ENCODE peak calls at places on chromosomes 16 and 17, in eight cellular contexts. R is stomach; L is stimulated activated CD4-positive, alpha-beta T cell treated with anti-CD3 and anti-CD28 coated beads, Interleukin-2, amount 100 ng/mL, for 24 hours; I is posterior cingulate gyrus; G is memory B cell; E is progenitor cell of endocrine pancreas; K is cardiac fibroblast; B is body of pancreas. D is an unnamed sample.

GRCh38 chr17:17300624-17301568 is 2.3 kb upstream of the NT5M start:
- DNase-seq in R (peak), I (no peak), L (peak), K (peak), B (peak), G (peak), E (peak), D (peak)

GRCh38 chr16:69567031-69567680 is 1.4 kb downstream of the NFAT5 start:
- DNase-seq in I (no peak), E (no peak), G (peak), L (peak), R (no peak), B (peak), K (peak), D (no peak)

GRCh38 chr17:28317965-28318758 is 838 bp upstream of the TMEM97 start:
- DNase-seq in L (no peak), B (no peak), E (peak), G (peak), K (no peak), R (no peak), I (no peak), D (no peak)

GRCh38 chr17:4898351-4898750 is 985 bp upstream of the C17orf107 start:
- DNase-seq in K (no peak), L (no peak), B (peak), G (no peak), E (no peak), I (no peak), R (no peak), D (no peak)

GRCh38 chr16:70553645-70554044 is 30.0 kb downstream of the SF3B3 start:
- DNase-seq in L (no peak), I (no peak), R (no peak), G (no peak), B (no peak), K (peak), E (no peak), D (no peak)

GRCh38 chr16:68859827-68860226 is 16.5 kb downstream of the TANGO6 start:
- DNase-seq in K (no peak), G (no peak), B (no peak), E (no peak), L (no peak), I (no peak), R (no peak), D (no peak)

GRCh38 chr16:2500937-2501750 is 12.6 kb upstream of the ATP6V0C start:
- DNase-seq in B (peak), R (peak), L (peak), E (peak), G (peak), I (peak), K (peak), D (peak)

GRCh38 chr16:29712770-29713169 is 33.0 kb downstream of the C16orf54 start:
- DNase-seq in R (no peak), B (no peak), I (no peak), K (no peak), E (no peak), L (no peak), G (no peak), D (no peak)

GRCh38 chr17:59607061-59607460 is 12.6 kb upstream of the CLTC start:
- DNase-seq in R (no peak), L (no peak), I (no peak), E (no peak), B (no peak), G (no peak), K (no peak), D (no peak)

GRCh38 chr16:69049146-69049545 is 56.3 kb upstream of the HAS3 start:
- DNase-seq in R (no peak), E (no peak), B (no peak), L (no peak), K (peak), I (no peak), G (no peak), D (no peak)

GRCh38 chr16:67968440-67969285 is at the start of gene SLC12A4:
- DNase-seq in I (peak), E (peak), R (peak), K (peak), B (peak), L (peak), G (peak), D (peak)

GRCh38 chr16:80142940-80143339 is 397.9 kb upstream of the DYNLRB2 start:
- DNase-seq in R (no peak), K (no peak), I (no peak), E (no peak), L (no peak), G (no peak), B (no peak), D (no peak)

GRCh38 chr16:2715519-2715918 is 4.5 kb downstream of the PRSS27 start:
- DNase-seq in B (peak), E (peak), R (peak), L (peak), K (peak), G (peak), I (no peak), D (peak)

GRCh38 chr16:68993885-68994284 is 111.6 kb upstream of the HAS3 start:
- DNase-seq in K (peak), B (no peak), R (no peak), I (no peak), E (no peak), G (no peak), L (no peak), D (no peak)

GRCh38 chr16:48676836-48677235 is 66.9 kb upstream of the N4BP1 start:
- DNase-seq in E (no peak), L (no peak), B (no peak), R (no peak), K (peak), I (no peak), G (no peak), D (no peak)

GRCh38 chr16:68901910-68902309 is 58.6 kb downstream of the TANGO6 start:
- DNase-seq in I (no peak), G (no peak), K (peak), B (no peak), E (no peak), L (no peak), R (no peak), D (no peak)

GRCh38 chr17:69539781-69540319 is 125.4 kb downstream of the MAP2K6 start:
- DNase-seq in I (no peak), R (no peak), K (peak), E (no peak), B (no peak), G (no peak), L (no peak), D (no peak)

GRCh38 chr17:63445571-63446217 is 412 bp downstream of the CYB561 start:
- DNase-seq in K (no peak), L (peak), R (peak), B (peak), E (no peak), I (no peak), G (peak), D (peak)

GRCh38 chr16:2749936-2750335 is 2.5 kb upstream of the SRRM2 start:
- DNase-seq in R (no peak), I (no peak), L (no peak), B (no peak), G (no peak), E (no peak), K (no peak), D (no peak)

GRCh38 chr17:10751569-10751968 is 21.7 kb upstream of the TMEM220 start:
- DNase-seq in I (no peak), B (no peak), R (no peak), G (no peak), L (no peak), K (no peak), E (no peak), D (no peak)

GRCh38 chr16:47787695-47788094 is 326.6 kb downstream of the PHKB start:
- DNase-seq in I (no peak), E (peak), G (no peak), R (no peak), L (no peak), K (peak), B (no peak), D (no peak)

GRCh38 chr16:88331989-88332920 is 50.5 kb upstream of the ZNF469 start:
- DNase-seq in E (no peak), B (peak), R (peak), L (no peak), I (no peak), K (peak), G (no peak), D (no peak)

GRCh38 chr17:11996722-11997146 is 541 bp downstream of the ZNF18 start:
- DNase-seq in B (peak), I (peak), E (no peak), R (peak), K (peak), L (no peak), G (no peak), D (no peak)

GRCh38 chr16:138049-138417 is 440 bp downstream of the NPRL3 start:
- DNase-seq in E (peak), I (no peak), L (peak), R (no peak), G (peak), B (peak), K (no peak), D (peak)

GRCh38 chr16:75750516-75750915 is 24.2 kb upstream of the CPHXL start:
- DNase-seq in B (no peak), E (no peak), G (no peak), L (no peak), K (no peak), R (no peak), I (no peak), D (no peak)

GRCh38 chr16:1932050-1933028 is 10.7 kb downstream of the MSRB1 start:
- DNase-seq in E (no peak), K (no peak), L (no peak), R (peak), G (no peak), B (peak), I (no peak), D (no peak)

GRCh38 chr16:3038256-3038655 is 1.5 kb upstream of the BICDL2 start:
- DNase-seq in B (peak), R (peak), K (no peak), E (no peak), G (no peak), I (no peak), L (no peak), D (no peak)

GRCh38 chr16:67163164-67163902 is 1.2 kb upstream of the HSF4 start:
- DNase-seq in G (no peak), R (no peak), I (peak), B (peak), K (peak), E (no peak), L (no peak), D (peak)

GRCh38 chr17:36196099-36196496 is 460 bp downstream of the CCL3L1 start:
- DNase-seq in R (no peak), G (peak), I (no peak), B (no peak), L (no peak), K (no peak), E (no peak), D (no peak)

GRCh38 chr17:41734139-41734948 is at the start of gene HAP1:
- DNase-seq in R (peak), B (peak), L (no peak), G (peak), E (peak), I (peak), K (peak), D (peak)

GRCh38 chr17:60333628-60334031 is 58.3 kb downstream of the USP32 start:
- DNase-seq in K (no peak), L (no peak), B (no peak), I (no peak), R (no peak), E (no peak), G (no peak), D (no peak)

GRCh38 chr17:44152875-44153274 is 11.1 kb downstream of the HROB start:
- DNase-seq in G (no peak), R (no peak), B (no peak), L (no peak), E (no peak), I (no peak), K (no peak), D (no peak)

GRCh38 chr16:81784042-81784785 is 5.1 kb downstream of the PLCG2 start:
- DNase-seq in I (no peak), L (no peak), K (no peak), B (no peak), G (no peak), E (no peak), R (no peak), D (no peak)

GRCh38 chr17:28949185-28950016 is 1.9 kb downstream of the PHF12 start:
- DNase-seq in E (no peak), B (peak), I (no peak), L (peak), K (peak), G (peak), R (peak), D (peak)

GRCh38 chr17:34672176-34672785 is 92.9 kb downstream of the TMEM132E start:
- DNase-seq in R (no peak), K (no peak), E (peak), L (no peak), I (no peak), B (no peak), G (no peak), D (no peak)

GRCh38 chr16:65116818-65117430 is 4.9 kb downstream of the CDH11 start:
- DNase-seq in K (peak), E (no peak), B (no peak), I (no peak), G (no peak), L (no peak), R (no peak), D (no peak)

GRCh38 chr17:80762076-80762475 is 217.4 kb downstream of the RPTOR start:
- DNase-seq in K (no peak), B (no peak), R (no peak), G (no peak), I (no peak), L (no peak), E (no peak), D (no peak)

GRCh38 chr17:48054238-48055185 is 6.4 kb downstream of the NFE2L1 start:
- DNase-seq in G (no peak), B (peak), K (peak), I (peak), R (peak), L (no peak), E (peak), D (no peak)

D was measured in activated CD4-positive, alpha-beta T cell treated with anti-CD3 and anti-CD28 coated beads, Interleukin-2, amount 50 U/mL, for 1 hour.